ENCODE peak calls at places on chromosomes 5 and 9, in four cellular contexts. One of them, this sample, is unnamed.

GRCh38 chr9:128392302-128393152 is 21.4 kb downstream of the URM1 start:
- DNase-seq in choroid plexus epithelial cell: no peak
- DNase-seq in left lung: no peak
- DNase-seq in stimulated activated CD8-positive, alpha-beta memory T cell treated with anti-CD3 and anti-CD28 coated beads, Interleukin-15, amount 100 ng/mL, for 24 hours: no peak
- DNase-seq in this sample: no peak

GRCh38 chr5:163888366-163888765 is 382.9 kb downstream of the MAT2B start:
- DNase-seq in choroid plexus epithelial cell: peak
- DNase-seq in left lung: no peak
- DNase-seq in stimulated activated CD8-positive, alpha-beta memory T cell treated with anti-CD3 and anti-CD28 coated beads, Interleukin-15, amount 100 ng/mL, for 24 hours: no peak
- DNase-seq in this sample: peak

GRCh38 chr9:127449332-127449966 is 1.8 kb downstream of the RPL12 start:
- DNase-seq in choroid plexus epithelial cell: peak
- DNase-seq in left lung: no peak
- DNase-seq in stimulated activated CD8-positive, alpha-beta memory T cell treated with anti-CD3 and anti-CD28 coated beads, Interleukin-15, amount 100 ng/mL, for 24 hours: no peak
- DNase-seq in this sample: no peak

GRCh38 chr9:131657890-131658752 is 81.8 kb downstream of the RAPGEF1 start:
- DNase-seq in choroid plexus epithelial cell: peak
- DNase-seq in left lung: no peak
- DNase-seq in stimulated activated CD8-positive, alpha-beta memory T cell treated with anti-CD3 and anti-CD28 coated beads, Interleukin-15, amount 100 ng/mL, for 24 hours: no peak
- DNase-seq in this sample: peak

GRCh38 chr9:91799113-91799735 is 150.8 kb downstream of the ROR2 start:
- DNase-seq in choroid plexus epithelial cell: no peak
- DNase-seq in left lung: no peak
- DNase-seq in stimulated activated CD8-positive, alpha-beta memory T cell treated with anti-CD3 and anti-CD28 coated beads, Interleukin-15, amount 100 ng/mL, for 24 hours: no peak
- DNase-seq in this sample: no peak

GRCh38 chr9:87792831-87793288 is 66.9 kb downstream of the CTSL start:
- DNase-seq in choroid plexus epithelial cell: peak
- DNase-seq in left lung: peak
- DNase-seq in stimulated activated CD8-positive, alpha-beta memory T cell treated with anti-CD3 and anti-CD28 coated beads, Interleukin-15, amount 100 ng/mL, for 24 hours: no peak
- DNase-seq in this sample: peak

GRCh38 chr9:94861589-94862241 is 135.2 kb downstream of the AOPEP start:
- DNase-seq in choroid plexus epithelial cell: peak
- DNase-seq in left lung: no peak
- DNase-seq in stimulated activated CD8-positive, alpha-beta memory T cell treated with anti-CD3 and anti-CD28 coated beads, Interleukin-15, amount 100 ng/mL, for 24 hours: no peak
- DNase-seq in this sample: peak

GRCh38 chr9:116015855-116016254 is 137.7 kb upstream of the PAPPA start:
- DNase-seq in choroid plexus epithelial cell: no peak
- DNase-seq in left lung: no peak
- DNase-seq in stimulated activated CD8-positive, alpha-beta memory T cell treated with anti-CD3 and anti-CD28 coated beads, Interleukin-15, amount 100 ng/mL, for 24 hours: no peak
- DNase-seq in this sample: no peak

GRCh38 chr5:135533346-135533745 is 2.4 kb downstream of the NEUROG1 start:
- DNase-seq in choroid plexus epithelial cell: no peak
- DNase-seq in left lung: no peak
- DNase-seq in stimulated activated CD8-positive, alpha-beta memory T cell treated with anti-CD3 and anti-CD28 coated beads, Interleukin-15, amount 100 ng/mL, for 24 hours: no peak
- DNase-seq in this sample: no peak

GRCh38 chr5:151758141-151758429 is 346 bp downstream of the ATOX1 start:
- DNase-seq in choroid plexus epithelial cell: no peak
- DNase-seq in left lung: peak
- DNase-seq in stimulated activated CD8-positive, alpha-beta memory T cell treated with anti-CD3 and anti-CD28 coated beads, Interleukin-15, amount 100 ng/mL, for 24 hours: no peak
- DNase-seq in this sample: no peak

GRCh38 chr5:132227235-132227484 is 493 bp downstream of the P4HA2 start:
- DNase-seq in choroid plexus epithelial cell: no peak
- DNase-seq in left lung: no peak
- DNase-seq in stimulated activated CD8-positive, alpha-beta memory T cell treated with anti-CD3 and anti-CD28 coated beads, Interleukin-15, amount 100 ng/mL, for 24 hours: no peak
- DNase-seq in this sample: no peak

GRCh38 chr9:127415158-127415557 is 9.0 kb upstream of the ZNF79 start:
- DNase-seq in choroid plexus epithelial cell: no peak
- DNase-seq in left lung: no peak
- DNase-seq in stimulated activated CD8-positive, alpha-beta memory T cell treated with anti-CD3 and anti-CD28 coated beads, Interleukin-15, amount 100 ng/mL, for 24 hours: no peak
- DNase-seq in this sample: no peak

GRCh38 chr5:66246621-66247020 is 102.5 kb downstream of the SREK1 start:
- DNase-seq in choroid plexus epithelial cell: peak
- DNase-seq in left lung: no peak
- DNase-seq in stimulated activated CD8-positive, alpha-beta memory T cell treated with anti-CD3 and anti-CD28 coated beads, Interleukin-15, amount 100 ng/mL, for 24 hours: no peak
- DNase-seq in this sample: peak

GRCh38 chr5:6712136-6712581 is 1.1 kb upstream of the TENT4A start:
- DNase-seq in choroid plexus epithelial cell: peak
- DNase-seq in left lung: peak
- DNase-seq in stimulated activated CD8-positive, alpha-beta memory T cell treated with anti-CD3 and anti-CD28 coated beads, Interleukin-15, amount 100 ng/mL, for 24 hours: no peak
- DNase-seq in this sample: peak

GRCh38 chr9:79542735-79543504 is 28.8 kb upstream of the TLE4 start:
- DNase-seq in choroid plexus epithelial cell: no peak
- DNase-seq in left lung: no peak
- DNase-seq in stimulated activated CD8-positive, alpha-beta memory T cell treated with anti-CD3 and anti-CD28 coated beads, Interleukin-15, amount 100 ng/mL, for 24 hours: no peak
- DNase-seq in this sample: no peak

GRCh38 chr9:112184946-112185345 is 9.8 kb upstream of the SUSD1 start:
- DNase-seq in choroid plexus epithelial cell: no peak
- DNase-seq in left lung: no peak
- DNase-seq in stimulated activated CD8-positive, alpha-beta memory T cell treated with anti-CD3 and anti-CD28 coated beads, Interleukin-15, amount 100 ng/mL, for 24 hours: no peak
- DNase-seq in this sample: no peak

GRCh38 chr5:147080391-147080790 is 154.4 kb upstream of the STK32A start:
- DNase-seq in choroid plexus epithelial cell: no peak
- DNase-seq in left lung: no peak
- DNase-seq in stimulated activated CD8-positive, alpha-beta memory T cell treated with anti-CD3 and anti-CD28 coated beads, Interleukin-15, amount 100 ng/mL, for 24 hours: no peak
- DNase-seq in this sample: no peak

GRCh38 chr9:102069969-102070368 is 331.5 kb upstream of the GRIN3A start:
- DNase-seq in choroid plexus epithelial cell: peak
- DNase-seq in left lung: no peak
- DNase-seq in stimulated activated CD8-positive, alpha-beta memory T cell treated with anti-CD3 and anti-CD28 coated beads, Interleukin-15, amount 100 ng/mL, for 24 hours: no peak
- DNase-seq in this sample: peak

GRCh38 chr9:7461791-7462190 is 337.8 kb downstream of the DMAC1 start:
- DNase-seq in choroid plexus epithelial cell: no peak
- DNase-seq in left lung: no peak
- DNase-seq in stimulated activated CD8-positive, alpha-beta memory T cell treated with anti-CD3 and anti-CD28 coated beads, Interleukin-15, amount 100 ng/mL, for 24 hours: no peak
- DNase-seq in this sample: no peak

GRCh38 chr9:112556497-112557085 is 70.0 kb downstream of the KIAA1958 start:
- DNase-seq in choroid plexus epithelial cell: peak
- DNase-seq in left lung: no peak
- DNase-seq in stimulated activated CD8-positive, alpha-beta memory T cell treated with anti-CD3 and anti-CD28 coated beads, Interleukin-15, amount 100 ng/mL, for 24 hours: no peak
- DNase-seq in this sample: peak

GRCh38 chr5:33524476-33524875 is 83.7 kb downstream of the TARS1 start:
- DNase-seq in choroid plexus epithelial cell: peak
- DNase-seq in left lung: no peak
- DNase-seq in stimulated activated CD8-positive, alpha-beta memory T cell treated with anti-CD3 and anti-CD28 coated beads, Interleukin-15, amount 100 ng/mL, for 24 hours: no peak
- DNase-seq in this sample: no peak

GRCh38 chr9:89935791-89936190 is 331.0 kb downstream of the GADD45G start:
- DNase-seq in choroid plexus epithelial cell: no peak
- DNase-seq in left lung: no peak
- DNase-seq in stimulated activated CD8-positive, alpha-beta memory T cell treated with anti-CD3 and anti-CD28 coated beads, Interleukin-15, amount 100 ng/mL, for 24 hours: no peak
- DNase-seq in this sample: no peak

GRCh38 chr5:17315710-17316221 is 98.3 kb downstream of the BASP1 start:
- DNase-seq in choroid plexus epithelial cell: peak
- DNase-seq in left lung: no peak
- DNase-seq in stimulated activated CD8-positive, alpha-beta memory T cell treated with anti-CD3 and anti-CD28 coated beads, Interleukin-15, amount 100 ng/mL, for 24 hours: no peak
- DNase-seq in this sample: peak

GRCh38 chr5:155394727-155395126 is 381.2 kb downstream of the KIF4B start:
- DNase-seq in choroid plexus epithelial cell: no peak
- DNase-seq in left lung: no peak
- DNase-seq in stimulated activated CD8-positive, alpha-beta memory T cell treated with anti-CD3 and anti-CD28 coated beads, Interleukin-15, amount 100 ng/mL, for 24 hours: no peak
- DNase-seq in this sample: no peak

GRCh38 chr5:160961030-160961429 is 109.0 kb upstream of the ATP10B start:
- DNase-seq in choroid plexus epithelial cell: no peak
- DNase-seq in left lung: no peak
- DNase-seq in stimulated activated CD8-positive, alpha-beta memory T cell treated with anti-CD3 and anti-CD28 coated beads, Interleukin-15, amount 100 ng/mL, for 24 hours: no peak
- DNase-seq in this sample: no peak

This sample was measured in astrocyte.